ENCODE peak calls at places on chromosomes 4 and X, in seven cellular contexts. T, Z, R, A, W, C and U are unnamed samples.

GRCh38 chr4:20195071-20195885 is 56.4 kb upstream of the SLIT2 start:
- DNase-seq in T (no peak), Z (no peak), R (no peak), A (no peak), W (no peak), C (no peak), U (no peak)

GRCh38 chr4:73761856-73762255 is 21.5 kb downstream of the CXCL8 start:
- DNase-seq in T (no peak), Z (no peak), R (no peak), A (no peak), W (no peak), C (no peak), U (no peak)

GRCh38 chr4:19982556-19982955 is 269.1 kb upstream of the SLIT2 start:
- DNase-seq in T (no peak), Z (no peak), R (no peak), A (no peak), W (no peak), C (no peak), U (no peak)

GRCh38 chr4:61693520-61693919 is 493.4 kb downstream of the ADGRL3 start:
- DNase-seq in T (no peak), Z (no peak), R (no peak), A (no peak), W (no peak), C (no peak), U (no peak)

GRCh38 chr4:141179474-141180026 is 41.1 kb upstream of the ZNF330 start:
- DNase-seq in T (no peak), Z (no peak), R (no peak), A (no peak), W (no peak), C (no peak), U (no peak)

GRCh38 chr4:90039122-90039521 is 88.1 kb upstream of the CCSER1 start:
- DNase-seq in T (no peak), Z (no peak), R (no peak), A (no peak), W (no peak), C (no peak), U (no peak)

GRCh38 chr4:112086036-112086434 is 59.2 kb upstream of the FAM241A start:
- DNase-seq in T (no peak), Z (no peak), R (no peak), A (no peak), W (no peak), C (no peak), U (no peak)

GRCh38 chr4:151953286-151953685 is 192.5 kb upstream of the GATB start:
- DNase-seq in T (no peak), Z (no peak), R (no peak), A (no peak), W (no peak), C (no peak), U (no peak)

GRCh38 chr4:17550549-17550948 is 26.4 kb upstream of the LAP3 start:
- DNase-seq in T (no peak), Z (no peak), R (no peak), A (no peak), W (no peak), C (no peak), U (no peak)

GRCh38 chrX:31459361-31459760 is 387.5 kb upstream of the FTHL17 start:
- DNase-seq in T (no peak), Z (no peak), R (no peak), A (no peak), W (no peak), C (no peak), U (no peak)

GRCh38 chr4:140099993-140100392 is 54.0 kb downstream of the MAML3 start:
- DNase-seq in T (peak), Z (peak), R (peak), A (peak), W (no peak), C (no peak), U (no peak)

GRCh38 chr4:132108784-132109183 is 1040.3 kb upstream of the PCDH10 start:
- DNase-seq in T (no peak), Z (no peak), R (no peak), A (no peak), W (no peak), C (no peak), U (no peak)

GRCh38 chr4:53132117-53132889 is 233.6 kb downstream of the SCFD2 start:
- DNase-seq in T (no peak), Z (no peak), R (no peak), A (no peak), W (no peak), C (no peak), U (no peak)

GRCh38 chrX:133215747-133216146 is 2.4 kb downstream of the TFDP3 start:
- DNase-seq in T (peak), Z (peak), R (peak), A (no peak), W (no peak), C (no peak), U (no peak)

GRCh38 chr4:5118091-5118786 is 67.0 kb downstream of the STK32B start:
- DNase-seq in T (no peak), Z (no peak), R (no peak), A (no peak), W (no peak), C (no peak), U (no peak)

GRCh38 chr4:5120067-5120466 is 68.8 kb downstream of the STK32B start:
- DNase-seq in T (no peak), Z (no peak), R (no peak), A (no peak), W (no peak), C (no peak), U (no peak)

GRCh38 chr4:5110901-5111300 is 59.6 kb downstream of the STK32B start:
- DNase-seq in T (no peak), Z (no peak), R (no peak), A (no peak), W (no peak), C (no peak), U (no peak)

GRCh38 chr4:5112333-5112732 is 61.1 kb downstream of the STK32B start:
- DNase-seq in T (no peak), Z (no peak), R (no peak), A (no peak), W (no peak), C (no peak), U (no peak)

DNA sequence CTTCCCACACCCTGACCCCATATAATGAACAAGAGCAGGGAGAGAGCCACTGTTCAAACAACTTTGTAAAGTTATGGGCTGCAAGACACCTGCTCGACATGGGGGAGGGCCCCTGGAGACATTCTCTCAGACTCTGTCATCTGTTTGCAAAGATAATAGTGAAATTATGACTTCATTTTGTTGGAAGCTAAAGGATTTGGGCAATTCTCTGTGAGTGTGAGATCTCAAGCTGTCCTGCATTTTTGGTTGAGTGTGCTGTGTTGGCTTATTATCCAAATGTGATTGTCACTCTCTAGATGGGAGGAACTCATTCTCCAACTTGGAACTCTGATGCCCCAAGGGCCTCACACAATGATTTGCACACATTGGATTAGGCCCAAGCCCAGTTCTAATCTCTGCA is 63.6 kb downstream of the STK32B start:
- DNase-seq in T (peak), Z (no peak), R (no peak), A (no peak), W (no peak), C (no peak), U (no peak)
- H3K4me3 ChIP-seq in T (no peak), Z (no peak), R (no peak), A (no peak), W (no peak), C (no peak), U (no peak)

GRCh38 chr4:98148856-98149255 is 5.6 kb upstream of the STPG2 start:
- DNase-seq in T (no peak), Z (no peak), R (no peak), A (no peak), W (no peak), C (no peak), U (peak)

DNA sequence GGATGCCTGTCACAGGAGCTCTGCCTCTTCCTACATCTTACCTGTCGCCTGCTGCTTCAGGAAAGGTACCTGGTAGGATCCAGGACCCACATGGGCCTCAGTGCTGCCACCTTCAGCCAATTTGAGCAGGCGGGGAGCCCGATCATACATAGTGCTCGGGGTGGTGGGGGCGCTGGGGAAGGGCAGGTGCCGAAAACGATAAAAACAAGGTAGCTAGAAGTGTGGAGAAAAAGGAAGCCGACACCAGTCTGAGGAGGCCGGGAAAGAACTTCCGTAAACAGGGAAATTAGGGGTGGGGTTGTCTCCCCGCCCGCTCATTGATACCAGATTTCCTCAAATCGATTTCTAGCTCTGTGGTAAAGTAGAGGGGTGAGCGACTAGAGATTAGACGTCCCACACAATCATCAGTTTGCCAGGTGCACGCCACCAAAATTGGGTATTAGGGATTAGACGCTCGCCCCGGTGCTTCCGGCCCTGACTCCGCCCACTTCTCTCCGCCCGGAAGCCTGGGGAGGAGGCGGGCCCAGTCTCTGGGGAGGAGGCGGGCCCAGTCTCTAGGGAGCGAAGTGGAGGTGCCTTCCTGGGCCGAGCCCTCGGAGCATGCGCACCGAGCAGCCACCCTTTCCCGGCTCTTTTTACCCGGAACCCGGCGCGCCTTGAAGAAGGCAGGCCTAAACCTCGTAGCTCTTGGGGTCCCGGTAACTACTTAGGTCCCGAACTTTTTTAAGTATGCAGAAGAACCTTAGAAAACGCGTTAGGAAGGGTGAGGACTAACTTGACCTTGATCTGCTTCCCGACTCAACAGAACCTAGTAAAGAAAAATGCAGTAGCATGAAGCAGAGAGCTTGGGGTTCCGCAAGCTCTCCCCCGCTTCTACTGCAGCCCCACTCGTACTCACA is at the start of gene STPG2:
- DNase-seq in T (peak), Z (peak), R (peak), A (peak), W (peak), C (no peak), U (peak)
- TF ChIP-seq POLR2A in T (peak), Z (no peak), R (peak), A (no peak), W (no peak), C (no peak), U (peak)

GRCh38 chrX:68939868-68940267 is 111.0 kb downstream of the EFNB1 start:
- DNase-seq in T (no peak), Z (no peak), R (no peak), A (no peak), W (no peak), C (peak), U (no peak)
- H3K27ac ChIP-seq in T (no peak), Z (no peak), R (no peak), A (no peak), W (no peak), C (no peak), U (no peak)

DNA sequence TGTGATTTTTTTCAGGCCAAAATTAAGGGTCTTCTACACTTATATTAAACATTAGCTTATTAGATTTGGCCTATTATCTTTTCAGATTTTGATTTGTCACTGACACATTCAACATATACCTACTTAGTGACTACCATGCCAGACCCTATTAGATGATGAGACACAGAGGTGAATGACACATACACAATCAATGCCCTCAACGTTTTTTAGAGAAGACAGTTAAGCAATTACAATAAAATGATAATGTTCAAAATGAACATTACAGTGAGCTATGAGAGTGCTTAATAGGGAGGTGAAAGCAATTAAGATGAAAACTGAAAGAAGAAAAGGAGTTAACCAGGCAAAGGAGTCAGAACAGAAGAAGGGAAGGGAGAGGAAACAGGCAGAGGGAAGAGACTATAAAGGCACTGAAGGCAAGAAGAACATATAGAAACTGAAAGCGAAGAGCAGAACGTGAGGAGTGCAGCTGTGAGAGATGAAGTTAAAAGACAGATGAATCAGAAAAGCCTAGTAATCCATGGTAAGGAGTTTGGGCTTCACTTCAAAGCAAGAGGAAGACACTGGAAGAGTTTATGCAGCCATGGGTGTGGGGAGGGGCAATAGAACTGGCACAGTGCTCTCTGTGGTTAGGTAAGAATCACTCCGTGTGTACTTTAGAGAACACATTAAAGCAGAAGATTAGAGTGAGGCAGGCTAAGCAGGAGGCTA is 119.0 kb downstream of the REELD1 start:
- DNase-seq in T (peak), Z (no peak), R (no peak), A (no peak), W (no peak), C (no peak), U (no peak)
- H3K4me3 ChIP-seq in T (no peak), Z (no peak), R (no peak), A (no peak), W (no peak), C (no peak), U (no peak)

GRCh38 chr4:76691767-76692689 is 205.9 kb downstream of the SOWAHB start:
- DNase-seq in T (no peak), Z (no peak), R (no peak), A (no peak), W (no peak), C (no peak), U (no peak)
- TF ChIP-seq POLR2A in T (no peak), Z (no peak), R (no peak), A (no peak), W (no peak), C (no peak), U (no peak)

DNA sequence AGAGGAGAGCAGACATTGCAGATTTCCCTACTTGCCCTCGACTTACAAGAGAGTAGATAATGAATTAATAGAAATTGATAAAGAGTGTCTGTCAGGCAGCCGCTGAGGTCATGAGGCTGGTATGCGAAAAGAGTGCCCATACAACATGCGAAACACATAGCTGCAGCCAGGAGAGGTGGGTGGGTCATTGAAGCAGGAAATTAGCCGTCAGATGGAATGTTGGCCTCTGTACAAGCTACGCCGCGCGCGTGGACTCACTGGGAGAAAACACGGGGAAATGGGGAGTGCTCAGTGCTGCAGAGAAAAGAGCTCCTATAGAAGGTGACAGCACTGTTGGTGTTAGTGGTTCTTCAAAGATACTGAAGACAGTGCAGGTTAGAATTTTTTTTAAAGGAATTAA is 125.1 kb downstream of the RAPGEF2 start:
- DNase-seq in T (peak), Z (peak), R (peak), A (peak), W (peak), C (no peak), U (peak)
- H3K27ac ChIP-seq in T (no peak), Z (peak), R (peak), A (peak), W (peak), C (peak), U (peak)